ENCODE peak calls at places on chromosome 9, in five cellular contexts. G is activated CD4-positive, alpha-beta T cell treated with anti-CD3 and anti-CD28 coated beads for 1 hour; X is upper lobe of right lung; R is ELR; S is HS-5. D is an unnamed sample.

GRCh38 chr9:69637801-69638200 is 34.4 kb downstream of the APBA1 start:
- DNase-seq in G (no peak), X (no peak), R (peak), S (peak), D (peak)

GRCh38 chr9:112764837-112765236 is 14.3 kb downstream of the SNX30 start:
- DNase-seq in G (no peak), X (no peak), R (no peak), S (no peak), D (no peak)

GRCh38 chr9:126367646-126368419 is 41.2 kb downstream of the MVB12B start:
- DNase-seq in G (no peak), X (no peak), R (no peak), S (no peak), D (no peak)

GRCh38 chr9:68999393-69000105 is 14.4 kb downstream of the PRKACG start:
- DNase-seq in G (peak), X (no peak), R (peak), S (peak), D (peak)

GRCh38 chr9:121819511-121820231 is 168.2 kb downstream of the DAB2IP start:
- DNase-seq in G (no peak), X (no peak), R (peak), S (no peak), D (peak)

GRCh38 chr9:3244963-3245653 is 280.7 kb downstream of the RFX3 start:
- DNase-seq in G (no peak), X (no peak), R (no peak), S (no peak), D (no peak)

GRCh38 chr9:135550344-135550918 is 4.5 kb downstream of the OBP2A start:
- DNase-seq in G (no peak), X (peak), R (no peak), S (no peak), D (peak)

GRCh38 chr9:80650964-80651555 is 1038.3 kb downstream of the TLE1 start:
- DNase-seq in G (no peak), X (no peak), R (peak), S (no peak), D (peak)

GRCh38 chr9:128026255-128027165 is 40.6 kb downstream of the NAIF1 start:
- DNase-seq in G (peak), X (no peak), R (peak), S (no peak), D (peak)